ENCODE peak calls at places on chromosomes 6 and 20, in four cellular contexts. F is HCT116, Q is K562, B is H1. Y is an unnamed sample.

GRCh38 chr20:63789836-63790571 is 41.1 kb downstream of the ZBTB46 start:
- DNase-seq in F (no peak), Q (no peak), B (no peak), Y (no peak)

GRCh38 chr20:17873410-17874270 is 95.0 kb downstream of the SNX5 start:
- DNase-seq in F (peak; percentile 57), Q (no peak), B (no peak), Y (no peak)

GRCh38 chr20:12265662-12266061 is 348.0 kb downstream of the BTBD3 start:
- DNase-seq in F (no peak), Q (no peak), B (no peak), Y (no peak)

GRCh38 chr6:16925461-16925860 is 164.2 kb upstream of the ATXN1 start:
- DNase-seq in F (no peak), Q (no peak), B (no peak), Y (no peak)

GRCh38 chr6:92962846-92963245 is 456.5 kb downstream of the EPHA7 start:
- DNase-seq in F (no peak), Q (no peak), B (no peak), Y (no peak)

GRCh38 chr6:16331328-16332174 is 93.2 kb downstream of the GMPR start:
- DNase-seq in F (no peak), Q (peak; percentile 86), B (no peak), Y (no peak)

GRCh38 chr20:50305636-50306477 is 115.2 kb downstream of the CEBPB start:
- DNase-seq in F (no peak), Q (no peak), B (no peak), Y (no peak)

GRCh38 chr6:27290065-27290849 is 21.8 kb downstream of the POM121L2 start:
- DNase-seq in F (no peak), Q (peak; percentile 81), B (no peak), Y (peak; percentile 40)

GRCh38 chr6:161003336-161003735 is 11.8 kb downstream of the MAP3K4 start:
- DNase-seq in F (no peak), Q (no peak), B (no peak), Y (no peak)

GRCh38 chr6:86706449-86706848 is 230.9 kb upstream of the HTR1E start:
- DNase-seq in F (no peak), Q (peak; percentile 35), B (peak; percentile 15), Y (no peak)

GRCh38 chr6:25835442-25836283 is 3.8 kb upstream of the SLC17A1 start:
- DNase-seq in F (no peak), Q (no peak), B (no peak), Y (no peak)

GRCh38 chr20:823326-823902 is 10.1 kb upstream of the FAM110A start:
- DNase-seq in F (no peak), Q (no peak), B (no peak), Y (no peak)

GRCh38 chr6:115271434-115271833 is 789.3 kb downstream of the FRK start:
- DNase-seq in F (no peak), Q (no peak), B (no peak), Y (no peak)

GRCh38 chr6:66930559-66931290 is 1223.7 kb upstream of the EYS start:
- DNase-seq in F (no peak), Q (no peak), B (no peak), Y (no peak)

GRCh38 chr6:155340464-155341129 is 26.3 kb upstream of the TFB1M start:
- DNase-seq in F (peak; percentile 16), Q (no peak), B (no peak), Y (no peak)

GRCh38 chr6:43736211-43736786 is 33.7 kb upstream of the VEGFA start:
- DNase-seq in F (no peak), Q (no peak), B (no peak), Y (no peak)

GRCh38 chr6:69820438-69820837 is 23.6 kb upstream of the LMBRD1 start:
- DNase-seq in F (no peak), Q (no peak), B (no peak), Y (no peak)

GRCh38 chr6:45727824-45728449 is 287.7 kb downstream of the CLIC5 start:
- DNase-seq in F (no peak), Q (no peak), B (no peak), Y (no peak)

GRCh38 chr6:49541210-49541724 is 9.2 kb upstream of the C6orf141 start:
- DNase-seq in F (peak; percentile 56), Q (peak; percentile 29), B (no peak), Y (no peak)

GRCh38 chr20:25203891-25204320 is 8.4 kb downstream of the ENTPD6 start:
- DNase-seq in F (no peak), Q (no peak), B (no peak), Y (no peak)

GRCh38 chr20:58293453-58293852 is 16.1 kb upstream of the RAB22A start:
- DNase-seq in F (no peak), Q (peak; percentile 58), B (no peak), Y (no peak)

GRCh38 chr6:6678811-6679210 is 90.3 kb downstream of the LY86 start:
- DNase-seq in F (no peak), Q (no peak), B (no peak), Y (no peak)

GRCh38 chr6:157223021-157223430 is 100.3 kb downstream of the TMEM242 start:
- DNase-seq in F (no peak), Q (no peak), B (no peak), Y (no peak)

GRCh38 chr20:59933849-59934585 is 580 bp upstream of the SYCP2 start:
- DNase-seq in F (peak; percentile 15), Q (peak; percentile 91), B (no peak), Y (no peak)

GRCh38 chr6:44285552-44286284 is 15.5 kb downstream of the TMEM151B start:
- DNase-seq in F (no peak), Q (no peak), B (no peak), Y (no peak)

GRCh38 chr20:50588034-50588736 is 78.0 kb downstream of the PTPN1 start:
- DNase-seq in F (peak; percentile 39), Q (peak; percentile 84), B (no peak), Y (no peak)

GRCh38 chr6:43869091-43869710 is 99.2 kb downstream of the VEGFA start:
- DNase-seq in F (no peak), Q (no peak), B (no peak), Y (no peak)

GRCh38 chr20:37357481-37358365 is 11.8 kb downstream of the SRC start:
- DNase-seq in F (no peak), Q (no peak), B (no peak), Y (no peak)

GRCh38 chr6:43954311-43955131 is 172.7 kb downstream of the MRPL14 start:
- DNase-seq in F (no peak), Q (no peak), B (no peak), Y (no peak)

GRCh38 chr20:22585786-22586493 is 1.6 kb upstream of the FOXA2 start:
- DNase-seq in F (no peak), Q (no peak), B (no peak), Y (no peak)

GRCh38 chr6:164795091-164795490 is 514.3 kb downstream of the C6orf118 start:
- DNase-seq in F (no peak), Q (no peak), B (no peak), Y (no peak)

GRCh38 chr20:25259358-25259757 is 11.5 kb downstream of the PYGB start:
- DNase-seq in F (no peak), Q (no peak), B (no peak), Y (no peak)

GRCh38 chr20:3800256-3800877 is 4.3 kb downstream of the CDC25B start:
- DNase-seq in F (no peak), Q (no peak), B (no peak), Y (no peak)

GRCh38 chr6:4664117-4664626 is 112.0 kb upstream of the CDYL start:
- DNase-seq in F (no peak), Q (no peak), B (no peak), Y (no peak)

GRCh38 chr20:57429579-57430202 is 38.5 kb downstream of the RBM38 start:
- DNase-seq in F (peak; percentile 23), Q (no peak), B (no peak), Y (no peak)

GRCh38 chr6:2378046-2378657 is 132.7 kb upstream of the GMDS start:
- DNase-seq in F (no peak), Q (no peak), B (no peak), Y (no peak)

GRCh38 chr6:151161363-151161762 is 78.4 kb upstream of the AKAP12 start:
- DNase-seq in F (no peak), Q (no peak), B (no peak), Y (no peak)

GRCh38 chr20:58446264-58446937 is 57.4 kb downstream of the VAPB start:
- DNase-seq in F (no peak), Q (no peak), B (no peak), Y (no peak)

GRCh38 chr6:52399511-52400315 is 20.4 kb upstream of the EFHC1 start:
- DNase-seq in F (no peak), Q (peak; percentile 54), B (no peak), Y (no peak)

DNA sequence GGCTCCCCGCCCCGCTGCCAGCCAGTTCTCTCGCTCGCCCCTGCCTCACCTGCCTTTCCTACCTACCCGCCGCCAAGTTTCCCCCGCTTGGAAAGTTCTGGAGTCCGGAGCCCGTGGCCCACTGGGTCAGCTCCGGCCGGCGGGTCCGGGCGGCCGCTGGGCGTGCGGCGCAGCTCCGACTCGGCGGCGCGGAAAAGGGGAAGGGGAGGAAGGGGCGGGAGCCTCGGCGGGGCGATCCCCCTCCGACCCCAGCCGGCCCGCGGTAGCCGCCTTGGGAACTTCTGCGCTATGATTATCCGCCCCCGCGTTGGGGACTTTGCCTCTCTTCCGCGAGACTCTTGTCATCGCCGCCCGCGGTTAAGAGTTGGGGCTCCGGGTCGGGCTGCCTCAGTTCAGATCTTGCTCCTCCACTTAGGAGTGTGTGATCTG is 31.0 kb downstream of the SF3B5 start:
- DNase-seq in F (no peak), Q (peak; percentile 52), B (no peak), Y (no peak)
- TF ChIP-seq EZH2 in F (no peak), Q (no peak), B (peak; percentile 51), Y (no peak)

DNA sequence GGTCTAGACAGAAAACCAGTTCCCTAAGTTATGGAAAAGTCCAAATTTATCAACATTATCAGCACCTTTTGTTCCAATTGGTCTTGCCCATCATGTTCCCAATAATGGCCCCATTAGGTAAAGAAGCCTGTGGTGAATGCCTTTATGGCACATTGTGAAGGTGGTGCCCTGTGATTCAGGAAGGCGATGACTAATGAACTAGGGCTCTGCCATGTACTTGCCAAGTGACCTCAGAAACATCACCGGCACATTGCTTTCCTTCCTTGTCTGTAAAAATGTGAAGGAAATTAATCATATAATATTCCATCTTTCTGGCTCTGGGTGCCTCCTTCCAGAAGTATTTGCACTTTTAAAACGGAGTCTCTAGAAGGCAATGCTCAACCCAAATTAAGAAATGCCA is 132.3 kb downstream of the UNC5CL start:
- DNase-seq in F (no peak), Q (no peak), B (no peak), Y (no peak)
- TF ChIP-seq EGR1 in F (no peak), Q (no peak), B (no peak), Y (no peak)

GRCh38 chr20:21397341-21398108 is at the start of gene NKX2-4:
- DNase-seq in F (no peak), Q (no peak), B (no peak), Y (no peak)
- TF ChIP-seq EZH2 in F (no peak), Q (no peak), B (peak; percentile 29), Y (no peak)

GRCh38 chr20:38631155-38632022 is 29.8 kb downstream of the ARHGAP40 start:
- DNase-seq in F (no peak), Q (no peak), B (no peak), Y (no peak)
- TF ChIP-seq EGR1 in F (no peak), Q (no peak), B (no peak), Y (no peak)

GRCh38 chr20:40687384-40688128 is 1.5 kb downstream of the MAFB start:
- DNase-seq in F (no peak), Q (no peak), B (no peak), Y (no peak)
- TF ChIP-seq EZH2 in F (no peak), Q (no peak), B (no peak), Y (no peak)